ENCODE peak calls at places on chromosomes 7 and 10, in five cellular contexts. P is aorta, D is heart left ventricle, T is HCT116, K is cardiac muscle cell. H is an unnamed sample. For H3K4me1, the result is how much of the 10 kb centered on the place peaks cover.

GRCh38 chr10:103602028-103602851 is 108.7 kb downstream of the NEURL1 start:
- DNase-seq in P (peak), D (no peak), T (no peak), K (no peak), H (no peak)

GRCh38 chr7:1532456-1533254 is 2.2 kb downstream of the MAFK start:
- DNase-seq in P (peak), D (peak), T (peak), K (no peak), H (peak)

GRCh38 chr7:106114735-106115383 is 2.7 kb upstream of the SYPL1 start:
- DNase-seq in P (no peak), D (no peak), T (no peak), K (no peak), H (peak)

GRCh38 chr7:32206987-32207386 is 136.8 kb upstream of the PDE1C start:
- DNase-seq in P (no peak), D (no peak), T (no peak), K (peak), H (no peak)

GRCh38 chr10:100520811-100521210 is 1.1 kb upstream of the SEC31B start:
- DNase-seq in P (no peak), D (no peak), T (no peak), K (no peak), H (no peak)

GRCh38 chr7:144011458-144012230 is 11.5 kb downstream of the OR6B1 start:
- DNase-seq in P (no peak), D (no peak), T (no peak), K (no peak), H (no peak)

GRCh38 chr10:59970396-59971368 is 64.3 kb upstream of the CCDC6 start:
- DNase-seq in P (no peak), D (no peak), T (no peak), K (no peak), H (no peak)

GRCh38 chr10:45532501-45532900 is 140.1 kb downstream of the ZFAND4 start:
- DNase-seq in P (no peak), D (no peak), T (no peak), K (no peak), H (no peak)

GRCh38 chr10:76547352-76547972 is 1090.1 kb downstream of the KCNMA1 start:
- DNase-seq in P (peak), D (no peak), T (peak), K (peak), H (peak)

GRCh38 chr10:128846927-128847326 is 620.1 kb upstream of the MGMT start:
- DNase-seq in P (no peak), D (no peak), T (no peak), K (no peak), H (no peak)

DNA sequence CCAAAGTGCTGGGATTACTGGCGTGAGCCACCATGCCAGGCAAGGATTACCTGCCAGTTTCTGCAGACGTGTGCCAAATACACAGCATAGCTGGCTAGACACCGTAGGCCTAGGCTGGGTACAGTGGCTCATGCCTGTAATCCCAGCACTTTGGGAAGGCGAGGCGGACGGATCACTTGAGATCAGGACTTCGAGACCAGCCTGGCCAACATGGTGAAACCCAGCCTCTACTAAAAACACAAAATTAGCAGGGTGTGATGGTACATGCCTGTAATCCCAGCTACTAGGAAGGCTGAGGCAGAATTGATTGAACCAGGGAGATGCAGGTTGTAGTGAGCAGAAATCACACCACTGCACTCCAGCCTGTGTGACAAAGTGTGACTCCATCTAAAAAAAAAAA is 868 bp downstream of the RFC2 start:
- DNase-seq in P (no peak), D (no peak), T (no peak), K (no peak), H (no peak)
- H3K4me3 ChIP-seq in P (no peak), D (peak), T (peak), K (peak), H (peak)

GRCh38 chr10:32148864-32149256 is 92.6 kb upstream of the KIF5B start:
- DNase-seq in P (no peak), D (no peak), T (no peak), K (no peak), H (no peak)
- H3K27ac ChIP-seq in P (peak), D (peak), T (no peak), K (no peak), H (no peak)

GRCh38 chr10:529831-530230 is 159.6 kb downstream of the DIP2C start:
- DNase-seq in P (no peak), D (no peak), T (no peak), K (no peak), H (no peak)
- H3K4me1 ChIP-seq in P (under half), D (under half), T (under half), K (under half), H (under half)

GRCh38 chr7:134140889-134141867 is 14.0 kb downstream of the LRGUK start:
- DNase-seq in P (peak), D (peak), T (peak), K (peak), H (peak)
- H3K4me3 ChIP-seq in P (no peak), D (no peak), T (no peak), K (no peak), H (no peak)

GRCh38 chr10:48551796-48552591 is 52.9 kb downstream of the ARHGAP22 start:
- DNase-seq in P (peak), D (no peak), T (peak), K (peak), H (no peak)
- H3K27ac ChIP-seq in P (no peak), D (no peak), T (no peak), K (no peak), H (no peak)

GRCh38 chr7:137983308-137984008 is 18.4 kb downstream of the CREB3L2 start:
- DNase-seq in P (peak), D (no peak), T (no peak), K (no peak), H (no peak)

GRCh38 chr7:137985897-137986251 is 16.0 kb downstream of the CREB3L2 start:
- DNase-seq in P (no peak), D (no peak), T (no peak), K (no peak), H (no peak)

GRCh38 chr7:137985253-137985896 is 16.5 kb downstream of the CREB3L2 start:
- DNase-seq in P (no peak), D (no peak), T (no peak), K (peak), H (no peak)

GRCh38 chr7:137986252-137987010 is 15.5 kb downstream of the CREB3L2 start:
- DNase-seq in P (no peak), D (no peak), T (no peak), K (no peak), H (no peak)

DNA sequence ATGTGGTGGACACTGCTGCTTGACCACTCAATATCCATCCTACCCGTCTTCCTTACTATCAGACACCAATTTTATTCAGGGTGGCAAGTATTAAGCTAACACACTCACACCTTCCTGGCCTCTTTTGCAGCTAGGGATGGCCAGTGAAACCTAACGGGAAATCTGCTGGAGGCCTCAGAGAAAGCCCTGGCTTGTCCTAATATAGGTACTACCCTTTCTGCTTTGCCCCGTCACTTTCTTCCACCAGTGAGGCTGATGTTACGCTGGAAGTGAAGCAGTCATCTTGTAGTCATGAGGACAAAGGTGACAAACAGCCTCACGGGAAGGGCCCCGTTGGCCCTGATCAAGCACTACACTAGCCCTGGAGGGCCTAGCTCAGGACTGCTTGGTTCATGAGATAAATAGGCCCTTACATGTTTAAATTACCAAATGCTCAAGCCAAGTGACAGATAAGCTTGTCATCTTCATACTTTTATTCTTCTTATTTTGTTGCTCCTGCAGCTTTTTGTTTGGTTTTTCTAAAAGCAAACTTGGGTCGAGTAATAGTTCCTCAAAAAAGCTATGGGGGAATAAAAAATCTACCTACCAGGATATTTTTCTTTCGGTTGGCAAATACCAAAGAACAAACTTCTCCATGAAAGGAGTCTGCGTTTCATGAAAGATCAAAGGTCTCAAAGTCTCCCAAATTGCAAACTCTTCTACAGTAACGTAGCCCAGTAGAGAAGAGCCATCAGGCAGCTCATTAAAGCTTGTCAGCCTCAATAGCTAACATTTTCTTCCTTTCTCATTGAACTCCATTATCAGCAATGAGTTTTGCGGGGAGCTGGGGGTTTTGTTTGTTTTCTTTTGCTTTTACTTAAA is 17.5 kb downstream of the CREB3L2 start:
- DNase-seq in P (no peak), D (no peak), T (no peak), K (no peak), H (no peak)
- H3K4me1 ChIP-seq in P (under half), D (half or more), T (under half), K (under half), H (under half)

GRCh38 chr10:15439381-15439837 is 68.3 kb upstream of the FAM171A1 start:
- DNase-seq in P (peak), D (peak), T (no peak), K (peak), H (no peak)
- H3K4me3 ChIP-seq in P (no peak), D (peak), T (no peak), K (peak), H (no peak)

DNA sequence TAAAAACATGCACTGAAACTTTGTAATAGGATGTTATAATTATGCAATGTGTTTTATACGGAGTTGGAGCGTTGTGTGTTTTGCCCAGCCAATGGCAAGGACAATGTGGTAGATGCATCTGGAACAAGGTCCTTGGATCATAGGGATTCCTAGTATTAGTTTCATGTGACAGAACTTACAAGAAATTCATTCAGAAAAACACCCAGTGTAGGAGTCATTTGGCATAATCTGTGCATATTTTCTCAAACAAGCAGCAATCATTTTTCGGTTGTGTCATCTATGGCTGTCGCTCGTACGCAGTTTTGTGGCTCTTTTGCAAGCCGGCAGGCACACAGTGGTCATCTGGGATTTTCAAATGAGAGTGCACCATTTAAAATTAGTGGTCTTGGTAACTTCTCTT is 19.8 kb downstream of the CREB5 start:
- DNase-seq in P (no peak), D (no peak), T (no peak), K (no peak), H (no peak)
- H3K27ac ChIP-seq in P (no peak), D (no peak), T (no peak), K (no peak), H (no peak)

DNA sequence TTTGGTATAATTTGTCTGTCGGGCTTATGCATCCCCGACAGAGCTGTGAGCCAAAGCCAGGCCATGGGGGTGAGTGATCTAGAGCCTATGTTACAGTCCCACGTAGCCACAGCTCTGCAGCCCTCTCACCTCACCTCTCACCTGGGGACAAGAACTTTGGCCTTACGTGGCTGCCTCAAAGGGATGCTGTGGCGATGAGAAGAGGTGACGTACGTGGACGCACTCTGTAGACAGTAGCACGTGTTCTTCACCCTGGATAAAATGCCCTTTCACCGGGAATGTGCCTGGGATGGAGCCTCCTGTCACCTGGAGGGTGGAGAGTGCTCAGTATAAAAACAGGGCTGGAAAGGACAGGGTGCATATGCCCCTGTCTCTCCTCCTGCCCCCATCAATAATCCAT is 5.5 kb downstream of the HKDC1 start:
- DNase-seq in P (no peak), D (no peak), T (no peak), K (no peak), H (no peak)
- H3K4me1 ChIP-seq in P (under half), D (under half), T (under half), K (under half), H (half or more)